ENCODE peak calls at places on chromosomes 13 and 19, in five cellular contexts. S is cardiac fibroblast, M is colonic mucosa, X is hepatocyte, L is Caco-2. V is an unnamed sample.

GRCh38 chr19:4375164-4375619 is 25.2 kb downstream of the SH3GL1 start:
- DNase-seq in S (no peak), M (peak; percentile 80), X (peak; percentile 85), L (peak; percentile 96), V (no peak)

GRCh38 chr19:982567-983170 is 1.5 kb upstream of the WDR18 start:
- DNase-seq in S (peak; percentile 59), M (peak; percentile 77), X (peak; percentile 88), L (peak; percentile 87), V (no peak)

GRCh38 chr19:925087-925911 is 536 bp upstream of the ARID3A start:
- DNase-seq in S (peak; percentile 87), M (peak; percentile 73), X (peak; percentile 94), L (peak; percentile 91), V (peak; percentile 89)

GRCh38 chr19:35404879-35405622 is 34.2 kb downstream of the GPR42 start:
- DNase-seq in S (peak; percentile 97), M (no peak), X (peak; percentile 62), L (peak; percentile 73), V (no peak)

GRCh38 chr19:33323093-33323820 is 20.9 kb upstream of the CEBPA start:
- DNase-seq in S (no peak), M (no peak), X (no peak), L (no peak), V (no peak)

GRCh38 chr13:112346173-112346898 is 29.8 kb upstream of the SPACA7 start:
- DNase-seq in S (no peak), M (no peak), X (peak; percentile 18), L (peak; percentile 17), V (no peak)

GRCh38 chr13:34076319-34076718 is 258.4 kb downstream of the RFC3 start:
- DNase-seq in S (peak; percentile 6), M (no peak), X (no peak), L (no peak), V (no peak)

GRCh38 chr19:7516281-7516862 is 469 bp downstream of the ZNF358 start:
- DNase-seq in S (no peak), M (no peak), X (peak; percentile 31), L (no peak), V (no peak)

GRCh38 chr13:111519041-111519440 is 198.6 kb downstream of the TEX29 start:
- DNase-seq in S (no peak), M (no peak), X (no peak), L (no peak), V (peak; percentile 60)

GRCh38 chr13:110525328-110526319 is 35.9 kb downstream of the RAB20 start:
- DNase-seq in S (no peak), M (peak; percentile 62), X (no peak), L (no peak), V (no peak)

GRCh38 chr13:27922974-27923612 is 3.3 kb downstream of the PDX1 start:
- DNase-seq in S (no peak), M (no peak), X (no peak), L (no peak), V (no peak)

GRCh38 chr13:44412341-44412935 is 38.8 kb downstream of the SERP2 start:
- DNase-seq in S (no peak), M (no peak), X (no peak), L (no peak), V (no peak)

GRCh38 chr13:30408319-30409101 is 13.8 kb upstream of the UBE2L5 start:
- DNase-seq in S (peak; percentile 88), M (peak; percentile 97), X (peak; percentile 96), L (peak; percentile 96), V (peak; percentile 96)

GRCh38 chr19:13010038-13010991 is 15.0 kb downstream of the NFIX start:
- DNase-seq in S (no peak), M (no peak), X (no peak), L (no peak), V (peak; percentile 88)

GRCh38 chr13:95660981-95661581 is 15.9 kb upstream of the DNAJC3 start:
- DNase-seq in S (peak; percentile 75), M (no peak), X (peak; percentile 64), L (peak; percentile 67), V (no peak)

GRCh38 chr13:43301341-43301969 is 278.1 kb downstream of the DNAJC15 start:
- DNase-seq in S (no peak), M (no peak), X (no peak), L (no peak), V (no peak)

GRCh38 chr19:2524840-2525723 is 49.2 kb downstream of the GADD45B start:
- DNase-seq in S (peak; percentile 88), M (no peak), X (peak; percentile 84), L (peak; percentile 49), V (no peak)
- H3K4me3 ChIP-seq in S (no peak overlapping the region), M (peak overlapping the region; percentile 15), X (no peak overlapping the region), L (peak overlapping the region; percentile 9), V (peak overlapping the region; percentile 64)

GRCh38 chr19:58558623-58559274 is 338 bp upstream of the UBE2M start:
- DNase-seq in S (peak; percentile 99), M (peak; percentile 99), X (peak; percentile 99), L (peak; percentile 99), V (peak; percentile 98)
- TF ChIP-seq CTCF in S (no peak), M (no peak), X (peak; percentile 2), L (no peak), V (no peak)

DNA sequence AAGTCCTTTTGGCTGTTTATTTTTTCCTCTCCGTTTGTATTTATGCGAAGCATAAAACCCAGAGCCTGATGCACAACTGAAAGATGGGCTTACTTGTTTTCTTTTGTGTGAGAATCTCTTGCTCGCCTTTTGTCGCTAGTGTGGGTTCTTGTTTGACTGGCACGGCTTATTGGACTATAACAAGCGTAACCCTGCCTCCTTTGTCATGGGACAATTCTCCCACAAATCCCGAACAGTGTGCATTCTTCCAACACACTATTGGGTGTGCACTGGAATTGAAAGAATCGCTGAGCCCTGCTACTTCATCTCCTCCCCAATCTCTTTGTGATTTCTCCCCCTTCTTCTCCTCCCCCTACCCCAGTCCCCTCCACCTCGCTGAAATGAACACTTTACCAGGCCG is 110.8 kb downstream of the ZIC5 start:
- DNase-seq in S (no peak), M (no peak), X (no peak), L (no peak), V (no peak)
- H3K4me3 ChIP-seq in S (no peak overlapping the region), M (no peak overlapping the region), X (no peak overlapping the region), L (no peak overlapping the region), V (no peak overlapping the region)

DNA sequence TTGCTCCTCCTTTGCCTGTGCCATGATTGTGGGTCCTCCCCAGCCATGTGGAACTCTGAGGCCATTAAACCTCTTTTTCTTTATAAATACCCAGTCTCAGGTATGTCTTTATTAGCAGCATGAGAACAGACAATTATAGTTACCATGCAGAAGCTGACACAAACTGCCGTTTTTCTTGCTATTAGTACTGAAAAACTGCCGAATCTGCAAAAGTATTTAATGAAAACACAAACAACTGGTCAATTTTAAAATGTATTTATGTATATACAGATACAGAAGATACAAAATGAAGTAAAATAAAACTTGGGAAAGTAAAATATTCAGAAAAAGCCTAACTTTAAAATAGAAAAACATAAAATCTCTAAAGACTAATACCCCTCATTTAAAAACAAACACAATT is 206.3 kb downstream of the DIAPH3 start:
- DNase-seq in S (no peak), M (no peak), X (no peak), L (no peak), V (no peak)
- TF ChIP-seq CTCF in S (no peak), M (no peak), X (no peak), L (no peak), V (no peak)

GRCh38 chr13:48223016-48223385 is 10.0 kb upstream of the ITM2B start:
- DNase-seq in S (no peak), M (no peak), X (no peak), L (no peak), V (no peak)
- H3K4me3 ChIP-seq in S (no peak overlapping the region), M (no peak overlapping the region), X (no peak overlapping the region), L (no peak overlapping the region), V (peak overlapping the region; percentile 67)

GRCh38 chr13:79631260-79631659 is 150.3 kb downstream of the NDFIP2 start:
- DNase-seq in S (peak; percentile 73), M (no peak), X (peak; percentile 59), L (peak; percentile 16), V (no peak)
- TF ChIP-seq CTCF in S (peak; percentile 3), M (no peak), X (peak; percentile 32), L (no peak), V (no peak)

DNA sequence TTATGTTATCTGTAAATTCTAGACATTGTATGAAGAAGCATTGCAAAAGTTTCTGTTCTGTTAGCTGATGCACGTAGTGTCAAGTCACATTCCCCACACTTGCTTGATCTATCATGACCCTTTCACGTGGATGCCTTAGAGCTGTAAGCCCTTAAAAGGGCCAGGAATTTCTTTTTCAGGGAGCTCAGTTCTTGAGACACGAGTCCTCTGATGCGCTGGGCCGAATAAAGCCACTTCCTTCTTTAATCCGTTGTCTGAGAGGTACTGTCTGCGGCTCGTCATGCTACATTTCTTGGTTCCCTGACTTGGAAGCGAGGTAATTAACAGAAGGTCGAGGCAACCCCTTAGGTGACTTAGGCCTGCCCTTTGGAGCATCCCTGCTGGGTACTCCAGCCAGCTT is 5.8 kb downstream of the ZNF816 start:
- DNase-seq in S (no peak), M (no peak), X (no peak), L (no peak), V (peak; percentile 16)
- H3K4me3 ChIP-seq in S (no peak overlapping the region), M (no peak overlapping the region), X (no peak overlapping the region), L (no peak overlapping the region), V (no peak overlapping the region)

GRCh38 chr19:10074153-10074552 is 12.0 kb upstream of the SHFL start:
- DNase-seq in S (peak; percentile 63), M (peak; percentile 28), X (peak; percentile 59), L (peak; percentile 57), V (no peak)
- TF ChIP-seq CTCF in S (peak; percentile 43), M (no peak), X (peak; percentile 44), L (peak; percentile 28), V (no peak)

V was measured in coronary artery.